ENCODE peak calls at places on chromosomes 4 and X, in four cellular contexts. G is thoracic aorta, R is C1 segment of cervical spinal cord, V is NCI-H748 treated with DMSO at 0.1 percent for 48 hours. Z is an unnamed sample.

GRCh38 chrX:118519411-118520205 is 24.0 kb downstream of the DOCK11 start:
- DNase-seq in V (no peak), R (no peak), G (no peak), Z (no peak)

GRCh38 chr4:109576462-109576861 is 16.4 kb downstream of the MCUB start:
- DNase-seq in R (no peak), G (no peak), V (peak), Z (no peak)

GRCh38 chrX:68043713-68044438 is 389.4 kb downstream of the OPHN1 start:
- DNase-seq in G (no peak), V (no peak), R (no peak), Z (no peak)

GRCh38 chr4:37827030-37827705 is 682 bp downstream of the PGM2 start:
- DNase-seq in R (no peak), V (no peak), G (no peak), Z (peak)

GRCh38 chr4:76606662-76607265 is 171.7 kb downstream of the SHROOM3 start:
- DNase-seq in G (no peak), V (no peak), R (no peak), Z (no peak)

GRCh38 chr4:48290146-48290772 is 20.6 kb upstream of the TEC start:
- DNase-seq in G (no peak), V (peak), R (no peak), Z (no peak)

GRCh38 chr4:168605411-168605810 is 108.6 kb downstream of the PALLD start:
- DNase-seq in R (no peak), V (no peak), G (no peak), Z (no peak)

GRCh38 chr4:173191623-173192041 is 23.0 kb downstream of the GALNT7 start:
- DNase-seq in G (no peak), R (no peak), V (no peak), Z (no peak)

GRCh38 chrX:109472939-109473713 is 8.8 kb downstream of the GUCY2F start:
- DNase-seq in G (peak), R (no peak), V (no peak), Z (peak)

GRCh38 chr4:110518889-110519490 is 43.0 kb downstream of the ENPEP start:
- DNase-seq in R (no peak), G (no peak), V (no peak), Z (no peak)

GRCh38 chrX:9166566-9166909 is 132.6 kb upstream of the FAM9B start:
- DNase-seq in V (no peak), R (no peak), G (no peak), Z (no peak)

GRCh38 chr4:2808001-2808400 is 15.1 kb downstream of the SH3BP2 start:
- DNase-seq in V (no peak), R (no peak), G (no peak), Z (no peak)

GRCh38 chrX:38212246-38212645 is 8.4 kb downstream of the SRPX start:
- DNase-seq in G (no peak), R (no peak), V (no peak), Z (no peak)

GRCh38 chrX:22357621-22358020 is 84.9 kb downstream of the CBLL2 start:
- DNase-seq in G (no peak), V (no peak), R (no peak), Z (no peak)

GRCh38 chr4:158578476-158578875 is 56.8 kb downstream of the RXFP1 start:
- DNase-seq in V (no peak), R (no peak), G (no peak), Z (no peak)

GRCh38 chrX:155242300-155242699 is 22.0 kb downstream of the RAB39B start:
- DNase-seq in G (no peak), V (no peak), R (no peak), Z (no peak)

GRCh38 chr4:3797831-3798500 is 31.8 kb downstream of the ADRA2C start:
- DNase-seq in R (no peak), V (no peak), G (no peak), Z (no peak)

GRCh38 chr4:69095301-69095731 is 958 bp upstream of the UGT2B7 start:
- DNase-seq in R (no peak), G (no peak), V (no peak), Z (no peak)

GRCh38 chr4:52917836-52918235 is 55.7 kb downstream of the RASL11B start:
- DNase-seq in R (no peak), G (no peak), V (no peak), Z (no peak)

GRCh38 chr4:161256716-161257115 is 907.1 kb downstream of the FSTL5 start:
- DNase-seq in R (no peak), G (no peak), V (no peak), Z (no peak)

GRCh38 chr4:13196721-13197120 is 287.4 kb downstream of the RAB28 start:
- DNase-seq in R (no peak), V (no peak), G (no peak), Z (no peak)

GRCh38 chr4:139015948-139016451 is 419 bp downstream of the NOCT start:
- DNase-seq in V (no peak), R (peak), G (no peak), Z (peak)

GRCh38 chrX:153828723-153829548 is 1.4 kb downstream of the PDZD4 start:
- DNase-seq in V (no peak), R (no peak), G (no peak), Z (no peak)

GRCh38 chrX:13890806-13891205 is 73.9 kb upstream of the GPM6B start:
- DNase-seq in R (no peak), G (no peak), V (no peak), Z (no peak)

GRCh38 chr4:140302151-140302859 is 71.1 kb upstream of the SCOC start:
- DNase-seq in G (no peak), R (no peak), V (no peak), Z (no peak)

GRCh38 chr4:139921551-139922184 is 232.3 kb downstream of the MAML3 start:
- DNase-seq in G (no peak), R (no peak), V (peak), Z (no peak)

GRCh38 chr4:76696109-76696508 is 201.8 kb downstream of the SOWAHB start:
- DNase-seq in V (no peak), R (no peak), G (no peak), Z (no peak)

GRCh38 chrX:11450354-11450753 is 157.1 kb downstream of the AMELX start:
- DNase-seq in G (no peak), V (no peak), R (no peak), Z (no peak)

GRCh38 chr4:97496298-97496873 is 646.9 kb downstream of the STPG2 start:
- DNase-seq in R (no peak), G (no peak), V (no peak), Z (no peak)

GRCh38 chr4:149164282-149164681 is 651.4 kb downstream of the IQCM start:
- DNase-seq in G (no peak), R (no peak), V (no peak), Z (no peak)

GRCh38 chrX:75061701-75062100 is 94.4 kb downstream of the ABCB7 start:
- DNase-seq in V (no peak), G (no peak), R (no peak), Z (no peak)

GRCh38 chr4:55258152-55258863 is 87.7 kb upstream of the SRD5A3 start:
- DNase-seq in V (no peak), R (no peak), G (no peak), Z (no peak)

GRCh38 chr4:163681208-163681821 is 186.8 kb downstream of the TMA16 start:
- DNase-seq in G (no peak), V (peak), R (no peak), Z (no peak)

GRCh38 chr4:4485806-4486205 is 56.0 kb downstream of the STX18 start:
- DNase-seq in V (no peak), R (no peak), G (no peak), Z (no peak)

GRCh38 chr4:166252487-166253402 is 379.7 kb downstream of the TLL1 start:
- DNase-seq in R (no peak), G (no peak), V (peak), Z (no peak)